ENCODE peak calls at places on chromosomes 6 and 20, in nine cellular contexts. A is activated CD4-positive, alpha-beta T cell treated with anti-CD3 and anti-CD28 coated beads, Interleukin-2, amount 50 U/mL, for 48 hours; M is activated T-cell treated with anti-CD3 and anti-CD28 coated beads for 24 hours; S is stimulated activated CD4-positive, alpha-beta T cell treated with anti-CD3 and anti-CD28 coated beads, Interleukin-2, amount 100 ng/mL, for 48 hours; D is ACHN; T is epithelial cell of esophagus; F is stimulated activated naive B cell treated with anti-CD40 and anti-IgM and Interleukin-4, amounts not matched to agents 10 μg/mL and 1 μg/mL and 100 μg/mL, for 72 hours; V is cardiac fibroblast; E is nephron progenitor cell. U is an unnamed sample.

GRCh38 chr6:170225852-170226417 is 64.9 kb downstream of the DLL1 start:
- DNase-seq in M (no peak), E (no peak), F (no peak), V (no peak), S (no peak), D (no peak), T (peak), A (no peak), U (no peak)

GRCh38 chr6:14822689-14823088 is 423.2 kb upstream of the JARID2 start:
- DNase-seq in A (no peak), E (no peak), D (no peak), T (no peak), M (no peak), V (no peak), S (no peak), F (no peak), U (no peak)

GRCh38 chr6:37920667-37921066 is 101.1 kb downstream of the ZFAND3 start:
- DNase-seq in A (no peak), T (peak), V (no peak), M (no peak), E (no peak), F (no peak), D (no peak), S (no peak), U (no peak)

GRCh38 chr6:1686117-1687098 is 76.7 kb downstream of the FOXC1 start:
- DNase-seq in D (no peak), V (peak), A (no peak), E (no peak), M (no peak), T (peak), F (no peak), S (no peak), U (peak)

GRCh38 chr20:49482621-49483017 is at the start of gene KCNB1:
- DNase-seq in E (peak), V (peak), T (peak), A (peak), S (peak), M (peak), F (peak), D (peak), U (no peak)

GRCh38 chr6:21163110-21163837 is 430.3 kb upstream of the SOX4 start:
- DNase-seq in A (no peak), S (no peak), F (no peak), M (no peak), E (no peak), V (peak), T (peak), D (no peak), U (no peak)

GRCh38 chr20:38472513-38473352 is at the start of gene RALGAPB:
- DNase-seq in M (peak), S (peak), F (peak), E (peak), A (peak), T (peak), D (peak), V (peak), U (peak)

GRCh38 chr20:17797163-17797562 is 97.4 kb downstream of the BANF2 start:
- DNase-seq in S (no peak), M (no peak), F (no peak), T (no peak), V (no peak), E (no peak), A (no peak), D (no peak), U (peak)

GRCh38 chr6:24931296-24931695 is 4.5 kb downstream of the RIPOR2 start:
- DNase-seq in T (no peak), E (no peak), V (peak), F (no peak), A (no peak), S (no peak), M (no peak), D (no peak), U (no peak)

GRCh38 chr6:152648090-152648489 is 10.9 kb upstream of the SYNE1 start:
- DNase-seq in D (no peak), E (no peak), T (no peak), V (peak), M (no peak), A (no peak), S (no peak), F (no peak), U (no peak)

GRCh38 chr20:44692932-44693476 is 22.2 kb upstream of the CCN5 start:
- DNase-seq in T (peak), E (no peak), F (no peak), M (no peak), S (no peak), D (peak), A (no peak), V (peak), U (peak)

GRCh38 chr6:73503027-73503772 is 17.6 kb downstream of the EEF1A1 start:
- DNase-seq in M (no peak), S (no peak), V (no peak), F (no peak), E (no peak), T (no peak), D (no peak), A (no peak), U (no peak)

GRCh38 chr6:152078804-152079203 is 271.3 kb downstream of the ESR1 start:
- DNase-seq in V (no peak), M (no peak), S (no peak), D (no peak), E (peak), A (no peak), T (no peak), F (no peak), U (no peak)

GRCh38 chr6:54063228-54063539 is 48.1 kb upstream of the MLIP start:
- DNase-seq in A (no peak), M (no peak), V (no peak), D (no peak), S (no peak), E (no peak), F (no peak), T (no peak), U (no peak)

GRCh38 chr6:6851059-6851658 is 256.6 kb upstream of the RREB1 start:
- DNase-seq in V (peak), D (peak), T (peak), M (no peak), E (no peak), F (no peak), A (no peak), S (no peak), U (peak)

GRCh38 chr6:79201127-79201526 is 33.4 kb downstream of the HMGN3 start:
- DNase-seq in V (no peak), A (no peak), S (no peak), D (no peak), E (no peak), M (no peak), T (no peak), F (no peak), U (no peak)

GRCh38 chr20:2146080-2146867 is 44.6 kb downstream of the STK35 start:
- DNase-seq in E (no peak), F (no peak), S (no peak), M (no peak), T (no peak), A (no peak), D (no peak), V (no peak), U (no peak)

GRCh38 chr20:12217382-12217781 is 299.7 kb downstream of the BTBD3 start:
- DNase-seq in S (no peak), V (peak), A (no peak), M (no peak), F (no peak), T (peak), D (no peak), E (no peak), U (no peak)

GRCh38 chr20:63739129-63740069 is at the start of gene SLC2A4RG:
- DNase-seq in F (peak), V (peak), S (peak), D (peak), M (peak), A (peak), E (peak), T (peak), U (peak)

GRCh38 chr20:54090230-54091119 is 20.1 kb upstream of the BCAS1 start:
- DNase-seq in F (no peak), E (no peak), D (no peak), M (no peak), A (no peak), T (no peak), S (no peak), V (no peak), U (no peak)

GRCh38 chr20:57094171-57094891 is 172.1 kb downstream of the BMP7 start:
- DNase-seq in E (peak), F (no peak), M (no peak), A (no peak), V (no peak), T (no peak), S (no peak), D (no peak), U (no peak)

GRCh38 chr6:28399370-28400121 is at the start of gene ZSCAN12:
- DNase-seq in D (peak), M (peak), S (peak), V (peak), A (peak), T (peak), F (peak), E (peak), U (peak)

GRCh38 chr6:105624055-105624454 is 221.2 kb upstream of the PREP start:
- DNase-seq in D (no peak), F (no peak), T (no peak), V (no peak), A (no peak), E (no peak), M (no peak), S (no peak), U (no peak)

GRCh38 chr6:32047855-32048766 is 9.9 kb downstream of the CYP21A2 start:
- DNase-seq in A (peak), E (peak), M (peak), F (peak), D (peak), T (peak), V (peak), S (peak), U (peak)

GRCh38 chr20:62774762-62775161 is 21.5 kb upstream of the MRGBP start:
- DNase-seq in A (peak), S (no peak), V (no peak), F (no peak), D (no peak), T (no peak), E (no peak), M (no peak), U (peak)

GRCh38 chr6:22249646-22250045 is 47.2 kb downstream of the PRL start:
- DNase-seq in V (no peak), S (no peak), F (no peak), T (no peak), D (no peak), E (no peak), M (no peak), A (no peak), U (no peak)

GRCh38 chr6:150881911-150882481 is 16.5 kb downstream of the MTHFD1L start:
- DNase-seq in S (no peak), T (peak), E (no peak), V (peak), F (no peak), D (no peak), A (no peak), M (no peak), U (peak)

GRCh38 chr6:148265058-148265457 is 77.6 kb upstream of the SASH1 start:
- DNase-seq in T (peak), F (no peak), S (no peak), A (no peak), E (no peak), D (no peak), V (no peak), M (no peak), U (no peak)

GRCh38 chr6:41497994-41498393 is 48.2 kb upstream of the FOXP4 start:
- DNase-seq in F (no peak), V (peak), E (no peak), M (no peak), A (no peak), T (peak), S (no peak), D (no peak), U (no peak)

GRCh38 chr6:169556758-169557505 is 144.9 kb downstream of the WDR27 start:
- DNase-seq in V (no peak), D (no peak), A (peak), S (peak), E (no peak), T (no peak), M (peak), F (no peak), U (no peak)

GRCh38 chr20:10367921-10368701 is 65.9 kb downstream of the MKKS start:
- DNase-seq in E (no peak), F (no peak), V (no peak), T (no peak), D (no peak), A (no peak), S (no peak), M (no peak), U (no peak)

GRCh38 chr20:13286052-13286451 is 65.0 kb downstream of the ISM1 start:
- DNase-seq in D (no peak), T (peak), F (no peak), V (no peak), M (no peak), S (no peak), E (no peak), A (no peak), U (no peak)

GRCh38 chr6:154457046-154457713 is 53.3 kb downstream of the CNKSR3 start:
- DNase-seq in M (no peak), A (no peak), T (peak), F (no peak), E (no peak), S (no peak), V (no peak), D (no peak), U (no peak)

GRCh38 chr20:47785900-47786762 is 850 bp upstream of the SULF2 start:
- DNase-seq in D (peak), A (peak), F (peak), S (no peak), V (peak), T (peak), E (peak), M (no peak), U (peak)

GRCh38 chr6:81762132-81762531 is 9.7 kb upstream of the TENT5A start:
- DNase-seq in D (no peak), S (no peak), T (peak), E (no peak), A (no peak), M (no peak), F (no peak), V (no peak), U (no peak)

GRCh38 chr6:16409531-16410441 is 171.4 kb downstream of the GMPR start:
- DNase-seq in T (peak), D (peak), S (peak), E (peak), M (peak), V (peak), A (peak), F (peak), U (peak)

U was measured in SW480.